ENCODE peak calls at places on chromosomes 4 and X, in ten cellular contexts. T is ovary, E is tibial nerve, N is stomach, X is upper lobe of left lung, W is Peyer's patch, D is A549, I is heart left ventricle, M is right lobe of liver, A is IMR-90. K is an unnamed sample.

GRCh38 chrX:56233682-56234081 is 1.5 kb downstream of the KLF8 start:
- DNase-seq in T (peak; percentile 65), E (peak; percentile 52), N (no peak), X (peak; percentile 83), W (peak; percentile 64), D (no peak), I (peak; percentile 71), M (peak; percentile 21), A (no peak), K (peak; percentile 45)

GRCh38 chr4:82469776-82470345 is 39.5 kb downstream of the ENOPH1 start:
- DNase-seq in T (no peak), E (no peak), N (no peak), X (no peak), W (no peak), D (no peak), I (no peak), M (no peak), A (peak; percentile 70), K (no peak)

GRCh38 chr4:157978680-157979361 is 194.0 kb downstream of the GASK1B start:
- DNase-seq in T (peak; percentile 48), E (peak; percentile 62), N (peak; percentile 26), X (no peak), W (peak; percentile 61), D (peak; percentile 33), I (peak; percentile 28), M (peak; percentile 34), A (peak; percentile 64), K (peak; percentile 8)

GRCh38 chr4:108543359-108543968 is 76.9 kb upstream of the RPL34 start:
- DNase-seq in T (no peak), E (no peak), N (no peak), X (no peak), W (no peak), D (no peak), I (no peak), M (no peak), A (no peak), K (no peak)

GRCh38 chr4:173522874-173523395 is 7.1 kb downstream of the HAND2 start:
- DNase-seq in T (no peak), E (no peak), N (no peak), X (no peak), W (no peak), D (no peak), I (no peak), M (no peak), A (no peak), K (no peak)

GRCh38 chrX:53287493-53288138 is 6.2 kb upstream of the IQSEC2 start:
- DNase-seq in T (peak; percentile 41), E (peak; percentile 18), N (peak; percentile 43), X (peak; percentile 51), W (peak; percentile 79), D (no peak), I (peak; percentile 90), M (peak; percentile 39), A (peak; percentile 66), K (peak; percentile 70)

GRCh38 chrX:68867458-68868166 is 38.8 kb downstream of the EFNB1 start:
- DNase-seq in T (peak; percentile 47), E (no peak), N (no peak), X (no peak), W (peak; percentile 61), D (no peak), I (no peak), M (no peak), A (no peak), K (no peak)

GRCh38 chrX:12693754-12694153 is 97.5 kb upstream of the PRPS2 start:
- DNase-seq in T (no peak), E (no peak), N (no peak), X (no peak), W (no peak), D (no peak), I (no peak), M (no peak), A (no peak), K (no peak)

GRCh38 chr4:144948009-144948408 is 150.0 kb downstream of the ANAPC10 start:
- DNase-seq in T (no peak), E (no peak), N (no peak), X (no peak), W (no peak), D (no peak), I (no peak), M (no peak), A (no peak), K (no peak)

DNA sequence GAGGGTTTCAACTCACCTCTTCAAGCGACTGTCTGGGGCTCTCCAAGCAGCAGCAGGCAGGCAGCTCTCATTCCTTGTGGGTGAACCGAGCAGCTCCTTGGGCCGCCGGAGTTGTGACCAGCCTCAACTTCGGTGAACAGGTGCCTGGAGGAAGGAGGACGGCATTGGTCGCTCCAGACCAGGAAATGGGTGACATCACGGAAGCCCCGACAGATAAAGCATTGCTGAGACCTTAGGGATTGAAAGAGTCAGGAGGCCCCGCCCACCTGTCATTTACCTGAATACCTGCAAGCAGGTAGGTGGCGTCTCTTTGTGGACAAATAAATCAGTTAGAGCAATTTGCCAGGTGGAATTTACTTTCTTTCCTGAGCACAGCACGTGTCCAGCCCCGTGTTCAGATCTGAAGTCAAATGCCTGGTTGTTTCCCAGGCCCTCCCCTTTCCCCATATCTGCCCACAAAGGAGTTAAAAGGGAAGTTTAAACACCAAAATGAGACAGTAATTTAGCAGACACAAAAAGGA is at the start of gene LNX1:
- DNase-seq in T (no peak), E (no peak), N (peak; percentile 96), X (peak; percentile 92), W (peak; percentile 95), D (no peak), I (no peak), M (peak; percentile 68), A (no peak), K (peak; percentile 95)
- TF ChIP-seq POLR2A in T (no peak), E (no peak), N (no peak), X (peak; percentile 16), W (peak; percentile 98), D (no peak), I (no peak), M (peak; percentile 65), A (no peak), K (peak; percentile 97)

GRCh38 chr4:57098415-57098814 is 11.8 kb downstream of the IGFBP7 start:
- DNase-seq in T (no peak), E (no peak), N (no peak), X (no peak), W (no peak), D (no peak), I (peak; percentile 59), M (no peak), A (no peak), K (no peak)

GRCh38 chr4:57099363-57099762 is 10.8 kb downstream of the IGFBP7 start:
- DNase-seq in T (no peak), E (no peak), N (no peak), X (no peak), W (no peak), D (no peak), I (no peak), M (no peak), A (no peak), K (no peak)

GRCh38 chr4:57097711-57098110 is 12.5 kb downstream of the IGFBP7 start:
- DNase-seq in T (no peak), E (no peak), N (no peak), X (no peak), W (no peak), D (no peak), I (no peak), M (no peak), A (no peak), K (no peak)

GRCh38 chr4:57100979-57101629 is 9.1 kb downstream of the IGFBP7 start:
- DNase-seq in T (no peak), E (no peak), N (no peak), X (no peak), W (no peak), D (no peak), I (no peak), M (no peak), A (no peak), K (no peak)

DNA sequence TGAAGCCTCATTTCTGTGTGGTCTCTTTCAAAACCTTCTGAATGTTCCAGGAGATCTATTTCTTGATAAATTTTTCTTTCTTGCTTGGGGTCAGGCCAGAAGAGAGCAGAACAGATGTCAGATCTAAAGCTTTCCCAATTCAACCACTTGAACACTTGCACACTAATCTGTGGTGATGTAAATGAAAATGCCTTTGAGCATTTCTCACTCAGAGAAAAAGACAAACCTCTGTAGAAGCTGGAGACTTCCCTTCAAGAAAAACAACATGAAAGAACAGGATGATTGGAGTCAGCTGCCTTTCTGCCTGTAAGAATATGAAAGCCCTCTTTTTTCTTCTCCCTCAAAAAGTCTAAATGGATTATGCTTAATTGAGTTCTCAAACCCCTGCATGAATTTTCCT is 11.2 kb downstream of the IGFBP7 start:
- DNase-seq in T (no peak), E (no peak), N (no peak), X (no peak), W (no peak), D (no peak), I (no peak), M (no peak), A (peak; percentile 91), K (no peak)
- H3K4me1 ChIP-seq in T (peaks cover 33% of the 10 kb centered on the region), E (peaks cover 72% of the 10 kb centered on the region), N (peaks cover 12% of the 10 kb centered on the region), X (peaks cover 35% of the 10 kb centered on the region), W (peaks cover 20% of the 10 kb centered on the region), D (peaks cover 99% of the 10 kb centered on the region), I (peaks cover 98% of the 10 kb centered on the region), M (no peaks in the 10 kb centered on the region), A (peaks cover 37% of the 10 kb centered on the region), K (peaks cover 40% of the 10 kb centered on the region)

DNA sequence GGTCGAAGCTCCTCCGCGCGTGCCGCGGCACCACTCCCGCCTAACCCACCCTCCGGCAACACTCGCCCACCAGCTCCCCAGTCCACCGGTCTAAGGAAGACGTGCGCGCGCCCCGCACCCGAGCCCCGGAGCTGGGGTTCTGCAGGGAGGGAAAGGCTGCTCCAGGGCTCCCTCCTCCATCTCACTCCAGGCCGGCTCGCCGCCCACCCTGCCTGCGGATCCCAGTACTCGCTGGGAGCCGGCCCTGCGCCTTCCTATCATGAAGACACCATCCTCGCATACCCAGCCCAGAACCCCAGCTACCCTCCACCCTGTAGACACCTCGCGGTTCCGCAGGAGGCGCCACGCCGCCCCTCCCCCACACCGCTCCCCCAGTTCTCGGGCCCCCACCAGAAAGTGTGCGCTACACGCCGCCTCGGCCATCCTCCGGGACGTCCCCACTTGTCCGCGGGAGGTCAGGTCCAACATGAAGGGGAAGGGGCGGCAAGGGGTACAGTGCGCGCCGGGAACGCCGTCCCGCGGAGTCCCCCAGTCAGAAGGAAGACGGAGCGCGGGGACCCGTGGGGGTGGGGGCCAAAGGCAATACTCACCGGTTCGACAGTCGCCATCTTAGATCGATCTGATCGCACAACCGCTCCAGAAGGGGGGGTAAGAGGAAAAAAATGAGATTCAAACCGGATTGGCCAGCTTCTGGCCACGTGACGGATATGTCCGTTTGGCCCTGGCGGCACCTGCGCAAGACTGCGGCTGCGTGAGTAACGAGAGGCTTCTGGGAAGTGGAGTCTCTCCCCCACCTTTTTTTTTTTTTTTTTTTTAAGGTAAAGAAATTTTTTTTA is at the start of gene EIF4E:
- DNase-seq in T (peak; percentile 94), E (peak; percentile 95), N (peak; percentile 98), X (peak; percentile 99), W (peak; percentile 99), D (peak; percentile 83), I (peak; percentile 99), M (peak; percentile 97), A (peak; percentile 99), K (peak; percentile 98)
- TF ChIP-seq POLR2A in T (peak; percentile 65), E (no peak), N (no peak), X (no peak), W (no peak), D (no peak), I (peak; percentile 45), M (no peak), A (peak; percentile 60), K (no peak)

DNA sequence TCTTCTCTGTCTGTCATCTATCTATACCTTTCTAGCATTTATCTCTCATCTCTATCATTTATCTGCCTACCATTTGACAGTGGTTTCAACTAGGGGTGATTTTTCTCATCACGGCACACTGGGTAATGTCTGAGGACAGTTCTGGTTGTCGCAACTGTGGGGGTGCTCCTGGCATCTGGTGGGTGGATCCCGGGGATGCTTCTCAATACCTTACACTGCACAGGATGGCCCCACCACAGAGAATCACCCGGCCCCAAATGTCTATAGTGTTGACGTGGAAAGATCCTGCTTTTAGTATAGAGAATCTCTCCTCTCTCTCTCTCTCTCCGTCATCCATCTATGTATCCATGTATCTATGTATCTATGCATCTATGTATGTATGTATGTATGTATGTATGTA is 7.2 kb downstream of the P2RY8 start:
- DNase-seq in T (no peak), E (no peak), N (no peak), X (no peak), W (peak; percentile 22), D (no peak), I (no peak), M (no peak), A (no peak), K (no peak)
- H3K4me1 ChIP-seq in T (no peaks in the 10 kb centered on the region), E (no peaks in the 10 kb centered on the region), N (no peaks in the 10 kb centered on the region), X (no peaks in the 10 kb centered on the region), W (peaks cover 5% of the 10 kb centered on the region), D (no peaks in the 10 kb centered on the region), I (no peaks in the 10 kb centered on the region), M (no peaks in the 10 kb centered on the region), A (no peaks in the 10 kb centered on the region), K (no peaks in the 10 kb centered on the region)